ENCODE peak calls at places on chromosomes 12 and 14, in six cellular contexts. R is H9, Z is IMR-90, N is H1, S is mesenchymal stem cell, F is neuronal stem cell. I is an unnamed sample.

GRCh38 chr12:20822415-20822814 is 11.9 kb downstream of the SLCO1B3 start:
- DNase-seq in R (no peak), Z (no peak), N (no peak), S (no peak), F (no peak), I (no peak)

GRCh38 chr12:28253175-28253641 is 63.0 kb downstream of the CCDC91 start:
- DNase-seq in R (no peak), Z (peak), N (no peak), S (no peak), F (no peak), I (no peak)

GRCh38 chr14:63673255-63673654 is 31.6 kb upstream of the WDR89 start:
- DNase-seq in R (no peak), Z (no peak), N (no peak), S (no peak), F (no peak), I (no peak)

GRCh38 chr12:6092784-6093722 is 31.4 kb downstream of the VWF start:
- DNase-seq in R (no peak), Z (peak), N (no peak), S (peak), F (no peak), I (peak)

GRCh38 chr14:103625361-103626095 is 3.5 kb upstream of the KLC1 start:
- DNase-seq in R (no peak), Z (no peak), N (no peak), S (no peak), F (no peak), I (no peak)

GRCh38 chr14:81449114-81449513 is 49.0 kb upstream of the STON2 start:
- DNase-seq in R (no peak), Z (no peak), N (no peak), S (no peak), F (no peak), I (no peak)

GRCh38 chr12:27814851-27815591 is 35.0 kb upstream of the MANSC4 start:
- DNase-seq in R (no peak), Z (peak), N (no peak), S (peak), F (no peak), I (peak)

GRCh38 chr12:3304436-3305135 is 186.4 kb upstream of the PRMT8 start:
- DNase-seq in R (no peak), Z (peak), N (no peak), S (peak), F (no peak), I (no peak)

GRCh38 chr12:76183459-76184186 is 99.1 kb upstream of the NAP1L1 start:
- DNase-seq in R (no peak), Z (peak), N (no peak), S (peak), F (no peak), I (peak)

GRCh38 chr12:92582888-92583287 is 119.9 kb upstream of the PLEKHG7 start:
- DNase-seq in R (no peak), Z (no peak), N (no peak), S (no peak), F (no peak), I (peak)

GRCh38 chr12:31005944-31006361 is 67.7 kb upstream of the DDX11 start:
- DNase-seq in R (no peak), Z (peak), N (no peak), S (peak), F (no peak), I (peak)

GRCh38 chr14:100376751-100377171 is 53.6 kb downstream of the SLC25A47 start:
- DNase-seq in R (no peak), Z (peak), N (no peak), S (peak), F (no peak), I (peak)

GRCh38 chr14:71355324-71356201 is 448.3 kb downstream of the PCNX1 start:
- DNase-seq in R (no peak), Z (peak), N (no peak), S (no peak), F (no peak), I (no peak)

GRCh38 chr12:25718081-25718731 is 165.1 kb upstream of the LMNTD1 start:
- DNase-seq in R (no peak), Z (no peak), N (no peak), S (no peak), F (no peak), I (peak)

GRCh38 chr12:91991397-91992187 is 154.1 kb downstream of the BTG1 start:
- DNase-seq in R (no peak), Z (no peak), N (no peak), S (no peak), F (no peak), I (peak)

GRCh38 chr12:49507139-49507538 is 31.7 kb upstream of the KCNH3 start:
- DNase-seq in R (no peak), Z (peak), N (no peak), S (peak), F (no peak), I (no peak)
- H2BK15ac ChIP-seq in R (no peak), Z (no peak), N (no peak), S (no peak), F (no peak), I (no peak)

DNA sequence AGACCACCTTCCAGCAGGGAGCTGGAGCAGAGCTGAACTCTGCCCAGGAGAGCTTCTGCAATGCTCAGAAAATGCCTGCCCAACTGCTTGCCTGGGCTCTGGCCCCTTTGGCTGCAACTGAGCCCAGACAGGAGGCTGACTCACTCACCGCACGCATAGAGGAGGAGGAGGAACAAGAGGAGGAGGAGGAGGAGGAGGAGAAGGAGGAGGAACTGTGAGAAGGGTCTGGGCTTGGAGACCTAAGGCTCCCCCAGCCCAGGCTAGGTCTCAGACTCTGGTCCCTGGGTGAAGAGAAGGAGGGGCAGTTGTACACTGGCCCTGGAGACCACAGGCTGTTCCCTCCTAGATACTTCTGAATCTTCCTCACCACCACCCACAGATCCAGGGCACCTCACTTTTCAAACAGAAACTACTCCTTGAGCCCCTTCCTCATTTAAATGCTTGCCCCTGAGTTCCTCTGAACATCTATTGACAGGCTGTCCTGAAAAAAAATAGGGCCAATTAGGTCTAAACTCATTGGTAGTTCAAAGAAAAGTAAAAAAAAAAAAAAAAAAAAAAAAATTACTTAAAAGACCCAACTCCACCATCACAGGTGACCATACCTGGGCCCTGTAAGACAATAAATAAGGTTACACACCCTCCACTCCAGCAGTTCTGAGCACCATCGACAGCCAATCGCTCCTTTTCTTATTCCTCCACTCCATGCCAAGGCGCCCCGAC is 707 bp downstream of the VDR start:
- DNase-seq in R (peak), Z (peak), N (no peak), S (peak), F (no peak), I (peak)
- H3K9ac ChIP-seq in R (no peak), Z (peak), N (peak), S (peak), F (no peak), I (no peak)

GRCh38 chr14:78302841-78303240 is 132.7 kb downstream of the NRXN3 start:
- DNase-seq in R (no peak), Z (no peak), N (no peak), S (no peak), F (no peak), I (peak)
- H2BK15ac ChIP-seq in R (no peak), Z (no peak), N (no peak), S (no peak), F (no peak), I (no peak)

DNA sequence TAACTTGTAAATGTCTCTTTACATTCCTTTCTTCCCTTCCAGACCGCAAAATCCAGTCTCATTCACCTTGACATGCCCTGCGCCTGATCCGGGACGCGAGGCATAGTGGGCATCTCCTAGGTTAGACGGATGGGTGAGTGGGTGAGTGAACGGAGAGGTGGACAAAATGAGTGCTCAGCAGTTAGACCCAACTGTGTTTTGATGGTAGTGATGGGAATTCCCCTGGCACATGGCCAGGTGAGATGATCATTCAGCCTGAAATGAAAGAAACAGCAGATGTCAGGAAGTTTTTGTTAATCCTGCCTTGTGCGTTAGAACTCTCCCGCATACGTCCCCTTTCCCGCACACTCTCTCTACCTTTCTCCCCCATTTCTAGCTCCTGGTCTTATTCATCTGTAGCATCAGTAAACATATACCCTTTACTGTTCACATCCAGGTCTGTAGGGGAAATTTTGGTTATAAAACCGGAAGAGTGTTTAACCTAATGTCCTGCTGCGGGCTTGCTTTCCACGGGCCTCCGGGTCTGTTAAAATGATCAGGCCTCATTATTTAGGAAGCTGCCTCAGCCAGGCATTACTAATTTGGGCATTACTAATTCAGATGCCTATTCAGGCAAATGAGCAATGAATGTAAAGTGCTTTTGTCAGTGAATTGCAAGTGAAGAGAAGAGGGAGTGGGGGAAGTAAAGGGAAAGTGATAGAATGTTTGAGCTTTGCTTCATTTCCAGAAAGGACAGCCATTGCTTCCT is 172.8 kb downstream of the ETV6 start:
- DNase-seq in R (no peak), Z (peak), N (no peak), S (peak), F (peak), I (no peak)
- H3K9ac ChIP-seq in R (no peak), Z (no peak), N (no peak), S (peak), F (no peak), I (no peak)

GRCh38 chr12:79895041-79895440 is 39.9 kb downstream of the PPP1R12A start:
- DNase-seq in R (no peak), Z (no peak), N (no peak), S (no peak), F (no peak), I (no peak)
- H2BK15ac ChIP-seq in R (no peak), Z (no peak), N (no peak), S (no peak), F (no peak), I (no peak)

GRCh38 chr12:120085920-120086319 is 30.6 kb downstream of the RAB35 start:
- DNase-seq in R (peak), Z (no peak), N (peak), S (no peak), F (no peak), I (peak)
- H3K9ac ChIP-seq in R (no peak), Z (no peak), N (no peak), S (no peak), F (no peak), I (no peak)

DNA sequence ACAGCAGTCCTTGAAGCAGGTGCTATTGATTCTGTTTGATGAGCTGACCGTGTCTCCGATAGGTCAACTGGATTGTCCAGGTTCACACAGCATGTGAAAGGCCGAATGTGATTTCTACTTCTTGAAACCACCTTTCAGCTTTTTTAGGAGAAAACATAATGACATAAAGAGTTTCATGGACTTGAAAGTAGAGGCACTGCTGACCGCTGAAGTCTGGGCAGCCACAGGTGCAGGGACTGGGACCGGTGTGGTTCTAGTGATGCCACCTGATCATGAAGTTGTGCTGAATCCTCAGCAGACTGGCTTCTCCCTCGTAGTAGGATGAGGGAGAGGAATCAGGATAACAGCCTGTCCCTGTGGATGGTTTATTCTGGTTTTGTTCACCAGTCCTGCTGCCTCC is 108.1 kb downstream of the ETV6 start:
- DNase-seq in R (no peak), Z (no peak), N (no peak), S (no peak), F (no peak), I (no peak)
- H2BK15ac ChIP-seq in R (no peak), Z (peak), N (no peak), S (no peak), F (no peak), I (no peak)

GRCh38 chr12:109097140-109097434 is 310 bp upstream of the UNG start:
- DNase-seq in R (no peak), Z (no peak), N (no peak), S (no peak), F (no peak), I (no peak)
- H3K9ac ChIP-seq in R (peak), Z (peak), N (peak), S (peak), F (no peak), I (peak)